ENCODE peak calls at places on chromosome 13, in six cellular contexts. One of them, this sample, is unnamed.

GRCh38 chr13:50518791-50519201 is 324.7 kb downstream of the DLEU7 start:
- DNase-seq in germinal center: no peak
- DNase-seq in NCI-H1105: no peak
- DNase-seq in NCI-H748 treated with DMSO at 0.1 percent for 48 hours: no peak
- DNase-seq in astrocyte of the spinal cord: peak; percentile 20
- DNase-seq in heart right ventricle: no peak
- DNase-seq in this sample: no peak

GRCh38 chr13:28059214-28059613 is 41.2 kb downstream of the FLT3 start:
- DNase-seq in germinal center: peak; percentile 23
- DNase-seq in NCI-H1105: no peak
- DNase-seq in NCI-H748 treated with DMSO at 0.1 percent for 48 hours: no peak
- DNase-seq in astrocyte of the spinal cord: no peak
- DNase-seq in heart right ventricle: peak; percentile 8
- DNase-seq in this sample: no peak

GRCh38 chr13:33571618-33572017 is 246.3 kb upstream of the RFC3 start:
- DNase-seq in germinal center: peak; percentile 3
- DNase-seq in NCI-H1105: no peak
- DNase-seq in NCI-H748 treated with DMSO at 0.1 percent for 48 hours: no peak
- DNase-seq in astrocyte of the spinal cord: no peak
- DNase-seq in heart right ventricle: no peak
- DNase-seq in this sample: no peak

GRCh38 chr13:72952529-72953141 is 106.2 kb upstream of the KLF5 start:
- DNase-seq in germinal center: no peak
- DNase-seq in NCI-H1105: no peak
- DNase-seq in NCI-H748 treated with DMSO at 0.1 percent for 48 hours: no peak
- DNase-seq in astrocyte of the spinal cord: no peak
- DNase-seq in heart right ventricle: no peak
- DNase-seq in this sample: no peak

GRCh38 chr13:113044431-113045114 is 61.0 kb upstream of the F7 start:
- DNase-seq in germinal center: no peak
- DNase-seq in NCI-H1105: no peak
- DNase-seq in NCI-H748 treated with DMSO at 0.1 percent for 48 hours: no peak
- DNase-seq in astrocyte of the spinal cord: no peak
- DNase-seq in heart right ventricle: no peak
- DNase-seq in this sample: no peak

GRCh38 chr13:39038569-39038898 is 278 bp downstream of the NHLRC3 start:
- DNase-seq in germinal center: peak; percentile 13
- DNase-seq in NCI-H1105: no peak
- DNase-seq in NCI-H748 treated with DMSO at 0.1 percent for 48 hours: no peak
- DNase-seq in astrocyte of the spinal cord: no peak
- DNase-seq in heart right ventricle: no peak
- DNase-seq in this sample: no peak

GRCh38 chr13:47813683-47814082 is 187.4 kb downstream of the SUCLA2 start:
- DNase-seq in germinal center: no peak
- DNase-seq in NCI-H1105: no peak
- DNase-seq in NCI-H748 treated with DMSO at 0.1 percent for 48 hours: no peak
- DNase-seq in astrocyte of the spinal cord: no peak
- DNase-seq in heart right ventricle: no peak
- DNase-seq in this sample: no peak

GRCh38 chr13:44648392-44649117 is 72.4 kb upstream of the TSC22D1 start:
- DNase-seq in germinal center: no peak
- DNase-seq in NCI-H1105: no peak
- DNase-seq in NCI-H748 treated with DMSO at 0.1 percent for 48 hours: no peak
- DNase-seq in astrocyte of the spinal cord: no peak
- DNase-seq in heart right ventricle: no peak
- DNase-seq in this sample: no peak

GRCh38 chr13:97119899-97120745 is 102.0 kb upstream of the MBNL2 start:
- DNase-seq in germinal center: no peak
- DNase-seq in NCI-H1105: no peak
- DNase-seq in NCI-H748 treated with DMSO at 0.1 percent for 48 hours: no peak
- DNase-seq in astrocyte of the spinal cord: no peak
- DNase-seq in heart right ventricle: no peak
- DNase-seq in this sample: no peak

GRCh38 chr13:99371956-99372355 is 64.8 kb upstream of the GPR183 start:
- DNase-seq in germinal center: no peak
- DNase-seq in NCI-H1105: no peak
- DNase-seq in NCI-H748 treated with DMSO at 0.1 percent for 48 hours: no peak
- DNase-seq in astrocyte of the spinal cord: no peak
- DNase-seq in heart right ventricle: no peak
- DNase-seq in this sample: no peak

GRCh38 chr13:86051134-86052103 is 252.2 kb upstream of the SLITRK6 start:
- DNase-seq in germinal center: no peak
- DNase-seq in NCI-H1105: no peak
- DNase-seq in NCI-H748 treated with DMSO at 0.1 percent for 48 hours: peak; percentile 42
- DNase-seq in astrocyte of the spinal cord: peak; percentile 35
- DNase-seq in heart right ventricle: no peak
- DNase-seq in this sample: no peak

GRCh38 chr13:60788156-60788829 is 391.3 kb downstream of the TDRD3 start:
- DNase-seq in germinal center: no peak
- DNase-seq in NCI-H1105: no peak
- DNase-seq in NCI-H748 treated with DMSO at 0.1 percent for 48 hours: no peak
- DNase-seq in astrocyte of the spinal cord: peak; percentile 33
- DNase-seq in heart right ventricle: peak; percentile 28
- DNase-seq in this sample: no peak

GRCh38 chr13:24680258-24680920 is at the start of gene ATP12A:
- DNase-seq in germinal center: peak; percentile 33
- DNase-seq in NCI-H1105: no peak
- DNase-seq in NCI-H748 treated with DMSO at 0.1 percent for 48 hours: peak; percentile 43
- DNase-seq in astrocyte of the spinal cord: no peak
- DNase-seq in heart right ventricle: no peak
- DNase-seq in this sample: no peak

GRCh38 chr13:37023871-37024270 is 23.3 kb downstream of the EXOSC8 start:
- DNase-seq in germinal center: no peak
- DNase-seq in NCI-H1105: no peak
- DNase-seq in NCI-H748 treated with DMSO at 0.1 percent for 48 hours: no peak
- DNase-seq in astrocyte of the spinal cord: peak; percentile 15
- DNase-seq in heart right ventricle: no peak
- DNase-seq in this sample: no peak

GRCh38 chr13:99000137-99000536 is 22.3 kb upstream of the DOCK9 start:
- DNase-seq in germinal center: no peak
- DNase-seq in NCI-H1105: no peak
- DNase-seq in NCI-H748 treated with DMSO at 0.1 percent for 48 hours: no peak
- DNase-seq in astrocyte of the spinal cord: no peak
- DNase-seq in heart right ventricle: no peak
- DNase-seq in this sample: peak; percentile 70

GRCh38 chr13:112876305-112877000 is 92.6 kb upstream of the MCF2L start:
- DNase-seq in germinal center: no peak
- DNase-seq in NCI-H1105: no peak
- DNase-seq in NCI-H748 treated with DMSO at 0.1 percent for 48 hours: no peak
- DNase-seq in astrocyte of the spinal cord: no peak
- DNase-seq in heart right ventricle: no peak
- DNase-seq in this sample: no peak

GRCh38 chr13:72246396-72246795 is 379.4 kb upstream of the DACH1 start:
- DNase-seq in germinal center: no peak
- DNase-seq in NCI-H1105: no peak
- DNase-seq in NCI-H748 treated with DMSO at 0.1 percent for 48 hours: no peak
- DNase-seq in astrocyte of the spinal cord: no peak
- DNase-seq in heart right ventricle: no peak
- DNase-seq in this sample: no peak

GRCh38 chr13:113923376-113924063 is 50.4 kb downstream of the C13orf46 start:
- DNase-seq in germinal center: no peak
- DNase-seq in NCI-H1105: no peak
- DNase-seq in NCI-H748 treated with DMSO at 0.1 percent for 48 hours: no peak
- DNase-seq in astrocyte of the spinal cord: no peak
- DNase-seq in heart right ventricle: no peak
- DNase-seq in this sample: no peak

GRCh38 chr13:106507560-106508274 is 27.7 kb downstream of the EFNB2 start:
- DNase-seq in germinal center: no peak
- DNase-seq in NCI-H1105: no peak
- DNase-seq in NCI-H748 treated with DMSO at 0.1 percent for 48 hours: no peak
- DNase-seq in astrocyte of the spinal cord: peak; percentile 97
- DNase-seq in heart right ventricle: no peak
- DNase-seq in this sample: no peak

GRCh38 chr13:50829896-50830295 is 13.6 kb downstream of the DLEU7 start:
- DNase-seq in germinal center: no peak
- DNase-seq in NCI-H1105: no peak
- DNase-seq in NCI-H748 treated with DMSO at 0.1 percent for 48 hours: no peak
- DNase-seq in astrocyte of the spinal cord: no peak
- DNase-seq in heart right ventricle: no peak
- DNase-seq in this sample: no peak

GRCh38 chr13:40221460-40222201 is 444.8 kb downstream of the FOXO1 start:
- DNase-seq in germinal center: no peak
- DNase-seq in NCI-H1105: no peak
- DNase-seq in NCI-H748 treated with DMSO at 0.1 percent for 48 hours: no peak
- DNase-seq in astrocyte of the spinal cord: peak; percentile 72
- DNase-seq in heart right ventricle: no peak
- DNase-seq in this sample: no peak

GRCh38 chr13:34474469-34474868 is 467.6 kb upstream of the NBEA start:
- DNase-seq in germinal center: no peak
- DNase-seq in NCI-H1105: no peak
- DNase-seq in NCI-H748 treated with DMSO at 0.1 percent for 48 hours: no peak
- DNase-seq in astrocyte of the spinal cord: no peak
- DNase-seq in heart right ventricle: no peak
- DNase-seq in this sample: no peak

GRCh38 chr13:73803997-73804396 is 330.2 kb downstream of the KLF12 start:
- DNase-seq in germinal center: no peak
- DNase-seq in NCI-H1105: no peak
- DNase-seq in NCI-H748 treated with DMSO at 0.1 percent for 48 hours: no peak
- DNase-seq in astrocyte of the spinal cord: peak; percentile 50
- DNase-seq in heart right ventricle: no peak
- DNase-seq in this sample: no peak

GRCh38 chr13:101204270-101205011 is 211.9 kb downstream of the NALCN start:
- DNase-seq in germinal center: no peak
- DNase-seq in NCI-H1105: no peak
- DNase-seq in NCI-H748 treated with DMSO at 0.1 percent for 48 hours: no peak
- DNase-seq in astrocyte of the spinal cord: peak; percentile 33
- DNase-seq in heart right ventricle: no peak
- DNase-seq in this sample: no peak

GRCh38 chr13:41212881-41213280 is 18.5 kb upstream of the KBTBD7 start:
- DNase-seq in germinal center: no peak
- DNase-seq in NCI-H1105: no peak
- DNase-seq in NCI-H748 treated with DMSO at 0.1 percent for 48 hours: no peak
- DNase-seq in astrocyte of the spinal cord: no peak
- DNase-seq in heart right ventricle: no peak
- DNase-seq in this sample: no peak

GRCh38 chr13:33940898-33941297 is 122.9 kb downstream of the RFC3 start:
- DNase-seq in germinal center: no peak
- DNase-seq in NCI-H1105: no peak
- DNase-seq in NCI-H748 treated with DMSO at 0.1 percent for 48 hours: no peak
- DNase-seq in astrocyte of the spinal cord: no peak
- DNase-seq in heart right ventricle: no peak
- DNase-seq in this sample: no peak

GRCh38 chr13:42211704-42212103 is 60.2 kb upstream of the AKAP11 start:
- DNase-seq in germinal center: no peak
- DNase-seq in NCI-H1105: no peak
- DNase-seq in NCI-H748 treated with DMSO at 0.1 percent for 48 hours: no peak
- DNase-seq in astrocyte of the spinal cord: peak; percentile 26
- DNase-seq in heart right ventricle: no peak
- DNase-seq in this sample: no peak

This sample was measured in esophagus muscularis mucosa.